ENCODE peak calls at places on chromosomes 4 and X, in nine cellular contexts. Y, E, M, V, Z, W, G, Q and I are unnamed samples.

GRCh38 chrX:153411255-153411987 is at the start of gene ZFP92:
- DNase-seq in Y (no peak), E (no peak), M (peak; percentile 79), V (no peak), Z (no peak), W (no peak), G (no peak), Q (no peak), I (no peak)

GRCh38 chr4:166277851-166278250 is 404.8 kb downstream of the TLL1 start:
- DNase-seq in Y (no peak), E (no peak), M (no peak), V (no peak), Z (no peak), W (no peak), G (no peak), Q (no peak), I (no peak)

GRCh38 chr4:90159193-90159592 is 32.0 kb downstream of the CCSER1 start:
- DNase-seq in Y (no peak), E (no peak), M (no peak), V (no peak), Z (peak; percentile 66), W (no peak), G (peak; percentile 12), Q (no peak), I (peak; percentile 58)

GRCh38 chr4:184011810-184012209 is 106.7 kb downstream of the STOX2 start:
- DNase-seq in Y (no peak), E (no peak), M (no peak), V (no peak), Z (no peak), W (no peak), G (no peak), Q (no peak), I (no peak)

GRCh38 chr4:98377626-98378025 is 116.4 kb downstream of the RAP1GDS1 start:
- DNase-seq in Y (no peak), E (no peak), M (no peak), V (peak; percentile 57), Z (no peak), W (no peak), G (no peak), Q (no peak), I (no peak)

GRCh38 chr4:22720091-22720490 is 27.4 kb downstream of the GBA3 start:
- DNase-seq in Y (no peak), E (no peak), M (no peak), V (no peak), Z (no peak), W (no peak), G (no peak), Q (no peak), I (no peak)

GRCh38 chrX:12949205-12949926 is 25.5 kb upstream of the TMSB4X start:
- DNase-seq in Y (no peak), E (no peak), M (no peak), V (peak; percentile 77), Z (no peak), W (no peak), G (no peak), Q (no peak), I (no peak)

GRCh38 chrX:144219035-144219434 is 335.2 kb downstream of the UBE2NL start:
- DNase-seq in Y (no peak), E (no peak), M (peak; percentile 61), V (peak; percentile 72), Z (peak; percentile 10), W (peak; percentile 55), G (peak; percentile 1), Q (no peak), I (no peak)

GRCh38 chrX:79117078-79117477 is 27.4 kb upstream of the GPR174 start:
- DNase-seq in Y (no peak), E (no peak), M (no peak), V (no peak), Z (no peak), W (no peak), G (no peak), Q (no peak), I (no peak)

GRCh38 chr4:56505269-56506109 is at the start of gene ARL9:
- DNase-seq in Y (peak; percentile 68), E (no peak), M (peak; percentile 81), V (no peak), Z (peak; percentile 45), W (peak; percentile 80), G (peak; percentile 52), Q (peak; percentile 70), I (no peak)

GRCh38 chrX:55717521-55718497 is at the start of gene RRAGB:
- DNase-seq in Y (peak; percentile 95), E (peak; percentile 82), M (peak; percentile 96), V (peak; percentile 96), Z (peak; percentile 89), W (peak; percentile 95), G (peak; percentile 94), Q (peak; percentile 96), I (peak; percentile 66)

GRCh38 chrX:119008122-119008744 is 33.8 kb downstream of the LONRF3 start:
- DNase-seq in Y (no peak), E (no peak), M (no peak), V (peak; percentile 79), Z (no peak), W (no peak), G (peak; percentile 25), Q (no peak), I (no peak)

GRCh38 chr4:41661447-41662076 is 87.0 kb downstream of the PHOX2B start:
- DNase-seq in Y (no peak), E (peak; percentile 8), M (peak; percentile 69), V (peak; percentile 75), Z (peak; percentile 19), W (peak; percentile 39), G (peak; percentile 60), Q (peak; percentile 60), I (no peak)

GRCh38 chr4:26905172-26905571 is 44.5 kb downstream of the STIM2 start:
- DNase-seq in Y (no peak), E (no peak), M (no peak), V (no peak), Z (no peak), W (no peak), G (no peak), Q (no peak), I (no peak)

GRCh38 chr4:26896636-26897035 is 36.0 kb downstream of the STIM2 start:
- DNase-seq in Y (no peak), E (no peak), M (no peak), V (no peak), Z (peak; percentile 42), W (no peak), G (no peak), Q (no peak), I (no peak)

GRCh38 chr4:26900765-26901164 is 40.1 kb downstream of the STIM2 start:
- DNase-seq in Y (no peak), E (no peak), M (no peak), V (no peak), Z (no peak), W (no peak), G (no peak), Q (no peak), I (no peak)

DNA sequence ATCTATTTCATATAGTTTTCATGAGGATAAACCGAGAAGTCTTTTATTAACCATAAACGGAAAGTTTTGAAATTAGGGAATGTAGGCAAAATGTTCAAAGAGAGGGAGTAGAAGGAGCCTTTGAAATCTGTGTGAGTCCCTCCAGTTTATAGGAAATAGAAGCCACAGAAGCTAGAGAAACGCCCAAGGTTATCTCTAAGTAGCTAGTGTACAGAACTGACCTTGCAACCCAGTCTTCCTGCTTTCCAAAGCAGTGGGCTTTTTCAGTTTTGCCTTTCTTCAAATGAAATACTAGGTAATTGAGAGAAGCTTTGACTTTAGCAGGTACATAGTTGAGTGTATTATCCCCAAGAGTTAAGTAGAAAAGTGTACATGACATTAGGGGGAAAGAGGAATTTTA is 39.4 kb downstream of the STIM2 start:
- DNase-seq in Y (no peak), E (no peak), M (no peak), V (no peak), Z (no peak), W (no peak), G (no peak), Q (no peak), I (no peak)
- H3K27ac ChIP-seq in Y (no peak overlapping the region), E (no peak overlapping the region), M (no peak overlapping the region), V (no peak overlapping the region), Z (no peak overlapping the region), W (no peak overlapping the region), G (no peak overlapping the region), Q (no peak overlapping the region), I (no peak overlapping the region)

GRCh38 chrX:24146283-24146865 is 3.2 kb upstream of the ZFX start:
- DNase-seq in Y (no peak), E (no peak), M (no peak), V (no peak), Z (no peak), W (no peak), G (no peak), Q (no peak), I (no peak)
- H3K27ac ChIP-seq in Y (peak overlapping the region; percentile 56), E (peak overlapping the region; percentile 17), M (peak overlapping the region; percentile 63), V (no peak overlapping the region), Z (peak overlapping the region; percentile 58), W (no peak overlapping the region), G (no peak overlapping the region), Q (no peak overlapping the region), I (peak overlapping the region; percentile 71)

DNA sequence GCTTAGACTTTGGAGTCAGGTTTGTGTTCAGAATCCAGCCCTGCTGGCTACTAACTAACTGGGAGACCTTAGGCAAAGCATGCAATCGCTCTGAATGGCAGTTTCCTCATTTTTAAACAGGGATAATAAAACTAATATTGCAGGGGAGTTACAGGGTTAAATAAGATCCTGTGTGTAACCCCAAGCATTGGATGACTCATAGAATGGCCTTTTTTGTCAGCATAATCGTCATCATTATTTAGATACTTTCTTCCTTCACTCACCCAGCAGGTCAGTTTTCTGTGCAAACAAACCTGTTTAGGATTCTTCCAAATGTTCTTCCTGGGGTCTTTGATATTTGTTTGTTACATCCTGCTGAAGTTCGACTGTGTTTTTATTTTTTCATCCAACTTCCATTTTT is 208.2 kb downstream of the EVC2 start:
- DNase-seq in Y (no peak), E (no peak), M (no peak), V (no peak), Z (peak; percentile 31), W (no peak), G (peak; percentile 22), Q (no peak), I (peak; percentile 1)
- H3K27ac ChIP-seq in Y (no peak overlapping the region), E (no peak overlapping the region), M (no peak overlapping the region), V (no peak overlapping the region), Z (no peak overlapping the region), W (no peak overlapping the region), G (no peak overlapping the region), Q (no peak overlapping the region), I (no peak overlapping the region)

GRCh38 chr4:123631699-123632098 is 235.1 kb downstream of the SPRY1 start:
- DNase-seq in Y (no peak), E (no peak), M (no peak), V (no peak), Z (peak; percentile 41), W (no peak), G (peak; percentile 19), Q (no peak), I (no peak)
- H3K27ac ChIP-seq in Y (no peak overlapping the region), E (no peak overlapping the region), M (no peak overlapping the region), V (no peak overlapping the region), Z (no peak overlapping the region), W (no peak overlapping the region), G (no peak overlapping the region), Q (no peak overlapping the region), I (no peak overlapping the region)